ENCODE peak calls at places on chromosomes 4 and X, in eight cellular contexts. J, N, F, B, U, W, P and Y are unnamed samples.

GRCh38 chr4:36064147-36064546 is 180.2 kb downstream of the ARAP2 start:
- DNase-seq in F (no peak), B (no peak), U (no peak), W (no peak), N (no peak), P (no peak), J (no peak), Y (no peak)

GRCh38 chr4:127669691-127670090 is 36.9 kb downstream of the INTU start:
- DNase-seq in F (no peak), U (no peak), J (no peak), P (no peak), B (no peak), N (no peak), W (no peak), Y (no peak)

GRCh38 chr4:84931274-84931673 is 35.2 kb downstream of the WDFY3 start:
- DNase-seq in F (no peak), U (no peak), B (no peak), P (no peak), W (no peak), J (no peak), N (no peak), Y (no peak)

GRCh38 chr4:39883645-39884044 is 94.1 kb downstream of the PDS5A start:
- DNase-seq in F (no peak), N (no peak), B (no peak), P (no peak), U (no peak), W (no peak), J (no peak), Y (no peak)

GRCh38 chr4:109879081-109879480 is 31.2 kb downstream of the LRIT3 start:
- DNase-seq in P (no peak), F (no peak), B (no peak), N (no peak), J (no peak), W (no peak), U (no peak), Y (no peak)

GRCh38 chr4:41504167-41504566 is 33.8 kb upstream of the LIMCH1 start:
- DNase-seq in F (no peak), U (no peak), N (no peak), W (no peak), B (no peak), P (no peak), J (no peak), Y (no peak)

GRCh38 chrX:53128097-53128749 is 34.3 kb downstream of the KANTR start:
- DNase-seq in N (no peak), U (no peak), P (no peak), W (no peak), F (no peak), B (no peak), J (no peak), Y (no peak)

GRCh38 chrX:44400588-44400987 is 57.1 kb upstream of the EFHC2 start:
- DNase-seq in J (no peak), W (no peak), N (no peak), B (no peak), U (no peak), F (no peak), P (peak; percentile 38), Y (no peak)

GRCh38 chrX:1477229-1477628 is 24.5 kb upstream of the ASMTL start:
- DNase-seq in U (no peak), B (no peak), W (no peak), N (no peak), P (no peak), F (no peak), J (no peak), Y (no peak)

GRCh38 chr4:164956766-164957643 is 20.5 kb downstream of the TRIM61 start:
- DNase-seq in F (peak; percentile 65), U (peak; percentile 74), J (peak; percentile 88), N (peak; percentile 50), W (peak; percentile 62), P (peak; percentile 81), B (peak; percentile 73), Y (peak; percentile 34)

GRCh38 chr4:75302648-75303047 is 211.6 kb downstream of the RCHY1 start:
- DNase-seq in N (no peak), B (no peak), J (no peak), F (no peak), W (no peak), P (no peak), U (no peak), Y (no peak)

GRCh38 chr4:52841707-52842456 is 20.2 kb upstream of the RASL11B start:
- DNase-seq in F (no peak), W (no peak), N (no peak), J (no peak), P (no peak), B (peak; percentile 26), U (no peak), Y (peak; percentile 49)

GRCh38 chr4:95445251-95445650 is 103.5 kb downstream of the UNC5C start:
- DNase-seq in J (no peak), P (no peak), B (no peak), W (no peak), F (no peak), U (no peak), N (no peak), Y (no peak)

GRCh38 chr4:83171640-83172039 is 57.1 kb upstream of the PLAC8 start:
- DNase-seq in N (no peak), F (no peak), P (no peak), J (no peak), U (no peak), W (no peak), B (no peak), Y (no peak)

GRCh38 chrX:19212037-19212436 is 89.8 kb upstream of the ADGRG2 start:
- DNase-seq in W (no peak), F (no peak), P (no peak), B (no peak), J (no peak), U (no peak), N (no peak), Y (no peak)

GRCh38 chr4:100188829-100189228 is 1.4 kb downstream of the DDIT4L start:
- DNase-seq in N (no peak), U (no peak), F (no peak), W (no peak), P (no peak), J (no peak), B (no peak), Y (no peak)

GRCh38 chr4:99878604-99879003 is 15.6 kb downstream of the LAMTOR3 start:
- DNase-seq in U (no peak), P (no peak), F (no peak), W (no peak), J (no peak), B (no peak), N (no peak), Y (no peak)

GRCh38 chr4:83558693-83559092 is 22.8 kb downstream of the GPAT3 start:
- DNase-seq in F (no peak), P (no peak), N (no peak), W (no peak), U (no peak), J (no peak), B (no peak), Y (no peak)